ENCODE peak calls at places on chromosome 22, in six cellular contexts. C, Z, P, T, M and O are unnamed samples.

GRCh38 chr22:44304354-44304753 is 8.4 kb downstream of the SHISAL1 start:
- DNase-seq in Z (peak; percentile 75), M (peak; percentile 47), C (no peak), P (no peak), T (no peak), O (no peak)

GRCh38 chr22:41576877-41577276 is 12.8 kb downstream of the PMM1 start:
- DNase-seq in Z (peak; percentile 47), M (peak; percentile 52), P (no peak), T (peak; percentile 78), C (peak; percentile 91), O (peak; percentile 81)

GRCh38 chr22:19868773-19869471 is 14.2 kb upstream of the GNB1L start:
- DNase-seq in T (peak; percentile 12), P (peak; percentile 16), C (peak; percentile 44), M (no peak), Z (peak; percentile 12), O (peak; percentile 70)

GRCh38 chr22:35611891-35612576 is 5.1 kb downstream of the MB start:
- DNase-seq in Z (no peak), T (no peak), P (peak; percentile 10), M (no peak), C (no peak), O (no peak)

GRCh38 chr22:23437779-23438178 is 142.3 kb downstream of the IGLL1 start:
- DNase-seq in P (no peak), Z (no peak), C (no peak), T (no peak), M (no peak), O (no peak)

GRCh38 chr22:34850010-34850409 is 215.9 kb upstream of the ISX start:
- DNase-seq in Z (no peak), P (no peak), T (no peak), M (no peak), C (no peak), O (peak; percentile 16)

GRCh38 chr22:34966980-34967379 is 99.0 kb upstream of the ISX start:
- DNase-seq in M (no peak), P (no peak), Z (no peak), T (no peak), C (no peak), O (no peak)

GRCh38 chr22:22709719-22710445 is 65.5 kb downstream of the GGTLC2 start:
- DNase-seq in Z (no peak), P (no peak), T (no peak), C (no peak), M (no peak), O (peak; percentile 45)

GRCh38 chr22:35424761-35425160 is 24.8 kb downstream of the MCM5 start:
- DNase-seq in P (no peak), T (no peak), C (no peak), Z (no peak), M (no peak), O (peak; percentile 48)

GRCh38 chr22:31647516-31647915 is 14.5 kb downstream of the PISD start:
- DNase-seq in T (no peak), Z (no peak), P (no peak), C (no peak), M (peak; percentile 91), O (no peak)

GRCh38 chr22:23388492-23389009 is 191.5 kb downstream of the IGLL1 start:
- DNase-seq in P (no peak), M (no peak), C (no peak), T (no peak), Z (no peak), O (no peak)

GRCh38 chr22:21947040-21948014 is 5.3 kb downstream of the PPM1F start:
- DNase-seq in T (peak; percentile 21), P (no peak), Z (no peak), C (no peak), M (peak; percentile 71), O (no peak)

GRCh38 chr22:39664485-39665200 is 94.1 kb downstream of the CACNA1I start:
- DNase-seq in P (no peak), T (no peak), M (no peak), Z (no peak), C (no peak), O (peak; percentile 46)

GRCh38 chr22:25235547-25236290 is 16.3 kb downstream of the CRYBB2 start:
- DNase-seq in C (peak; percentile 91), P (peak; percentile 50), M (peak; percentile 61), T (peak; percentile 85), Z (peak; percentile 27), O (peak; percentile 92)

GRCh38 chr22:44668190-44668885 is 33.7 kb upstream of the PRR5 start:
- DNase-seq in T (peak; percentile 51), P (peak; percentile 65), Z (no peak), C (no peak), M (no peak), O (no peak)

GRCh38 chr22:44574057-44574456 is 76.0 kb upstream of the RTL6 start:
- DNase-seq in Z (peak; percentile 38), P (peak; percentile 51), M (peak; percentile 68), C (peak; percentile 91), T (peak; percentile 61), O (peak; percentile 63)

GRCh38 chr22:31474743-31475142 is 14.9 kb downstream of the EIF4ENIF1 start:
- DNase-seq in Z (no peak), C (no peak), M (peak; percentile 89), P (no peak), T (no peak), O (no peak)

GRCh38 chr22:19974233-19974861 is 32.7 kb upstream of the TXNRD2 start:
- DNase-seq in M (peak; percentile 51), P (no peak), T (no peak), C (peak; percentile 80), Z (no peak), O (peak; percentile 81)

GRCh38 chr22:39723899-39724351 is 153.4 kb downstream of the CACNA1I start:
- DNase-seq in T (no peak), C (peak; percentile 82), P (no peak), M (peak; percentile 50), Z (no peak), O (peak; percentile 81)

GRCh38 chr22:23773247-23774113 is 831 bp downstream of the MMP11 start:
- DNase-seq in M (no peak), P (no peak), Z (no peak), C (no peak), T (peak; percentile 75), O (no peak)

GRCh38 chr22:36753916-36754315 is 22.0 kb downstream of the IFT27 start:
- DNase-seq in T (no peak), C (peak; percentile 24), P (no peak), M (no peak), Z (no peak), O (no peak)

GRCh38 chr22:25399649-25400151 is 164.8 kb upstream of the GRK3 start:
- DNase-seq in P (no peak), T (no peak), Z (no peak), M (no peak), C (no peak), O (no peak)

GRCh38 chr22:44391481-44392445 is 79.0 kb upstream of the SHISAL1 start:
- DNase-seq in Z (no peak), C (no peak), M (no peak), P (no peak), T (peak; percentile 5), O (no peak)

GRCh38 chr22:40531951-40532900 is 104.3 kb downstream of the MRTFA start:
- DNase-seq in M (no peak), C (no peak), Z (no peak), T (no peak), P (no peak), O (no peak)

GRCh38 chr22:24510694-24511625 is 15.8 kb downstream of the UPB1 start:
- DNase-seq in P (no peak), Z (no peak), C (peak; percentile 71), M (peak; percentile 68), T (no peak), O (peak; percentile 54)

GRCh38 chr22:46611189-46611588 is 9.0 kb upstream of the GRAMD4 start:
- DNase-seq in Z (no peak), C (no peak), T (no peak), M (no peak), P (no peak), O (no peak)

GRCh38 chr22:46613606-46613997 is 6.6 kb upstream of the GRAMD4 start:
- DNase-seq in P (no peak), C (peak; percentile 63), T (no peak), M (no peak), Z (no peak), O (no peak)

GRCh38 chr22:46612341-46612903 is 7.8 kb upstream of the GRAMD4 start:
- DNase-seq in M (no peak), T (no peak), C (no peak), Z (no peak), P (no peak), O (no peak)

GRCh38 chr22:46614070-46614931 is 5.9 kb upstream of the GRAMD4 start:
- DNase-seq in M (no peak), Z (no peak), T (no peak), P (no peak), C (no peak), O (no peak)

GRCh38 chr22:46612904-46613605 is 7.1 kb upstream of the GRAMD4 start:
- DNase-seq in Z (no peak), C (no peak), M (no peak), P (no peak), T (no peak), O (no peak)
- H3K9me3 ChIP-seq in Z (no peaks in the 10 kb centered on the region), C (no peaks in the 10 kb centered on the region), M (no peaks in the 10 kb centered on the region), P (no peaks in the 10 kb centered on the region), T (no peaks in the 10 kb centered on the region), O (no peaks in the 10 kb centered on the region)

DNA sequence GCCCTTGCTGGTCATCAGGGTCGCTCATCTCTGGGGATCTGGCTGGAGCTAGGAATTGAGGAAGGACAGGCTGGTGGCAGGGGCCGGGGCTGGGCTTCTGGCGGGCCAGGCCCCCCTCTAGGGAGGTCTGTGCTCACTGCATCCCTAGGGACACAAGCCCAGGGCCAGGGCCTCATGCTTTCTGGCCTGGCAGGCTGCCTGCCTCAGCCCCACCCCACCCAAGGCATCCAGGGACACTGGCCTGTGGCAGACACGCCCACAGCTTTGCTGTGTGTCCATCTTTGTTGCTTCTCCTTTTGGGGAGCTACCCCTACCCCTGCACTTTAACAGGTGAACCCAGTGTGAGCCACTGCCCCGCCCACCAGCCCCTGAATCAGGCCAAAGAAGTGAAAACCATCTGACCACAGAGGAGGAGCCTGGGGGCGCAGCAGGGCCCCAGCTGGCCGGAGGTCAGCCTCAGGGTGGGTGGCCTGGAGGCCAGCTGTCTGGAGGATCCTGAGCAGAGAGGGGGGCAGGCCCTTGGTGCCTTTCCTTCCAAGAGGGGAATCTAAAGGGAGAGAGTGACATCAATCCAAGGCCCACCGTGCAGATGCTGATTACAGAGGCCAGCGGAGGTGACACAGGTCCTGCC is 26.8 kb upstream of the CELSR1 start:
- DNase-seq in M (no peak), P (no peak), T (no peak), Z (no peak), C (no peak), O (no peak)
- H3K4me1 ChIP-seq in M (peaks cover 5% of the 10 kb centered on the region), P (no peaks in the 10 kb centered on the region), T (peaks cover 14% of the 10 kb centered on the region), Z (no peaks in the 10 kb centered on the region), C (peaks cover 12% of the 10 kb centered on the region), O (peaks cover 10% of the 10 kb centered on the region)

GRCh38 chr22:43151251-43152000 is at the start of gene TSPO:
- DNase-seq in T (peak; percentile 91), M (peak; percentile 19), P (peak; percentile 80), C (peak; percentile 88), Z (peak; percentile 79), O (peak; percentile 77)
- TF ChIP-seq POLR2A in T (no peak), M (no peak), P (no peak), C (no peak), Z (peak; percentile 42), O (no peak)

DNA sequence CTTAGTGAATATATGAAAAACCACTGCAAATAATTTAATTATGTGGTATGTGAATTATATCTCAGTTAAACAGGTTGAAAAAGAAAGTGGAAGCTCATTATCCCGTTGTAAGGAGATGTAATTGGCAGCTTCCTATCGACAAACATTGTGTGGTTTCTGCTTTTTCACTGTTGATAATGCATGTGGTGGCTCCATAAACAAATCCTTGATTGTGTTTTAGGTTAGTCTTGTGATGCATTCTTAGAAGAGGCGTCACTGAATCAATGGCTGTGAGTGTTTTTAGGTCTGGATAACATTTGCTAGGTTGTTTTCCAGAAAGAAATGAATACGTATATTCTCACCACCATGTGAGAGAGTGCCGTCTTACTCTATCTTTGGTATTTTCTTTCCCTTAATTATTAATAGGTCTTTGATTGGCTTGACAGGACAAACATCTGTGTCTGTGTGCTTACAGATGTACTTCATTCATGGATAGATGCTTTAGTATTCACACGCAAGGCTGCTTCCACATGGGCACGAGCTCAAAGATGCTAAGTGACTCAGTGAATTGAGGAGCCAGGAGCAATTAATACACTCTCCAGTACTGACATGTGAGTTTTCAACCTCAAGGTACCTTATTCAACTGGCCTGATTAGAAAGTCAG is 166.7 kb downstream of the TBC1D22A start:
- DNase-seq in M (peak; percentile 27), Z (no peak), T (no peak), P (no peak), C (peak; percentile 11), O (no peak)
- H3K9me3 ChIP-seq in M (no peaks in the 10 kb centered on the region), Z (no peaks in the 10 kb centered on the region), T (no peaks in the 10 kb centered on the region), P (no peaks in the 10 kb centered on the region), C (no peaks in the 10 kb centered on the region), O (no peaks in the 10 kb centered on the region)